ENCODE peak calls at places on chromosomes 3 and 15, in seven cellular contexts. One of them, this sample, is unnamed. For H3K27me3, the result is how much of the 10 kb centered on the place peaks cover.

GRCh38 chr3:10185804-10186762 is 21.4 kb downstream of the IRAK2 start:
- DNase-seq in naive thymus-derived CD4-positive, alpha-beta T cell: peak
- DNase-seq in neuronal stem cell: no peak
- DNase-seq in CD8-positive, alpha-beta memory T cell: no peak
- DNase-seq in GM23338: no peak
- DNase-seq in brain microvascular endothelial cell: no peak
- DNase-seq in CD8-positive, alpha-beta T cell: no peak
- DNase-seq in this sample: no peak

GRCh38 chr3:164401923-164402322 is 676.4 kb downstream of the SI start:
- DNase-seq in brain microvascular endothelial cell: no peak
- DNase-seq in neuronal stem cell: no peak
- DNase-seq in CD8-positive, alpha-beta memory T cell: no peak
- DNase-seq in GM23338: no peak
- DNase-seq in naive thymus-derived CD4-positive, alpha-beta T cell: no peak
- DNase-seq in CD8-positive, alpha-beta T cell: no peak
- DNase-seq in this sample: no peak

GRCh38 chr3:125058959-125059358 is 3.2 kb upstream of the HEG1 start:
- DNase-seq in neuronal stem cell: no peak
- DNase-seq in CD8-positive, alpha-beta T cell: no peak
- DNase-seq in GM23338: peak
- DNase-seq in brain microvascular endothelial cell: no peak
- DNase-seq in naive thymus-derived CD4-positive, alpha-beta T cell: no peak
- DNase-seq in CD8-positive, alpha-beta memory T cell: no peak
- DNase-seq in this sample: no peak

GRCh38 chr3:45571969-45572368 is 22.6 kb upstream of the LIMD1 start:
- DNase-seq in CD8-positive, alpha-beta T cell: no peak
- DNase-seq in CD8-positive, alpha-beta memory T cell: no peak
- DNase-seq in naive thymus-derived CD4-positive, alpha-beta T cell: no peak
- DNase-seq in neuronal stem cell: no peak
- DNase-seq in brain microvascular endothelial cell: no peak
- DNase-seq in GM23338: no peak
- DNase-seq in this sample: no peak

GRCh38 chr15:85854345-85855097 is 59.8 kb upstream of the KLHL25 start:
- DNase-seq in CD8-positive, alpha-beta T cell: peak
- DNase-seq in GM23338: peak
- DNase-seq in neuronal stem cell: peak
- DNase-seq in naive thymus-derived CD4-positive, alpha-beta T cell: peak
- DNase-seq in CD8-positive, alpha-beta memory T cell: peak
- DNase-seq in brain microvascular endothelial cell: peak
- DNase-seq in this sample: peak

GRCh38 chr3:23810342-23811116 is 4.8 kb downstream of the UBE2E1 start:
- DNase-seq in CD8-positive, alpha-beta T cell: peak
- DNase-seq in brain microvascular endothelial cell: no peak
- DNase-seq in GM23338: peak
- DNase-seq in CD8-positive, alpha-beta memory T cell: peak
- DNase-seq in naive thymus-derived CD4-positive, alpha-beta T cell: peak
- DNase-seq in neuronal stem cell: peak
- DNase-seq in this sample: peak

GRCh38 chr15:39079296-39079834 is 501.5 kb upstream of the THBS1 start:
- DNase-seq in neuronal stem cell: no peak
- DNase-seq in CD8-positive, alpha-beta T cell: no peak
- DNase-seq in CD8-positive, alpha-beta memory T cell: no peak
- DNase-seq in naive thymus-derived CD4-positive, alpha-beta T cell: no peak
- DNase-seq in brain microvascular endothelial cell: peak
- DNase-seq in GM23338: no peak
- DNase-seq in this sample: no peak

GRCh38 chr15:49300856-49301255 is 122.2 kb upstream of the FGF7 start:
- DNase-seq in CD8-positive, alpha-beta memory T cell: no peak
- DNase-seq in GM23338: no peak
- DNase-seq in naive thymus-derived CD4-positive, alpha-beta T cell: no peak
- DNase-seq in brain microvascular endothelial cell: no peak
- DNase-seq in CD8-positive, alpha-beta T cell: no peak
- DNase-seq in neuronal stem cell: no peak
- DNase-seq in this sample: no peak

GRCh38 chr3:174862666-174863065 is 3.5 kb downstream of the NAALADL2 start:
- DNase-seq in neuronal stem cell: no peak
- DNase-seq in naive thymus-derived CD4-positive, alpha-beta T cell: no peak
- DNase-seq in CD8-positive, alpha-beta memory T cell: no peak
- DNase-seq in brain microvascular endothelial cell: no peak
- DNase-seq in CD8-positive, alpha-beta T cell: no peak
- DNase-seq in GM23338: no peak
- DNase-seq in this sample: no peak

GRCh38 chr3:171772427-171773056 is 37.7 kb downstream of the PLD1 start:
- DNase-seq in CD8-positive, alpha-beta T cell: no peak
- DNase-seq in neuronal stem cell: peak
- DNase-seq in GM23338: peak
- DNase-seq in naive thymus-derived CD4-positive, alpha-beta T cell: peak
- DNase-seq in CD8-positive, alpha-beta memory T cell: peak
- DNase-seq in brain microvascular endothelial cell: peak
- DNase-seq in this sample: peak

GRCh38 chr3:64686446-64686908 is 1.3 kb downstream of the ADAMTS9 start:
- DNase-seq in GM23338: peak
- DNase-seq in CD8-positive, alpha-beta memory T cell: no peak
- DNase-seq in neuronal stem cell: peak
- DNase-seq in naive thymus-derived CD4-positive, alpha-beta T cell: no peak
- DNase-seq in brain microvascular endothelial cell: peak
- DNase-seq in CD8-positive, alpha-beta T cell: no peak
- DNase-seq in this sample: peak

GRCh38 chr3:12287727-12288465 is 974 bp upstream of the PPARG start:
- DNase-seq in neuronal stem cell: peak
- DNase-seq in GM23338: peak
- DNase-seq in naive thymus-derived CD4-positive, alpha-beta T cell: no peak
- DNase-seq in CD8-positive, alpha-beta memory T cell: no peak
- DNase-seq in CD8-positive, alpha-beta T cell: no peak
- DNase-seq in brain microvascular endothelial cell: no peak
- DNase-seq in this sample: peak

GRCh38 chr3:106837616-106838015 is 539.6 kb upstream of the CCDC54 start:
- DNase-seq in CD8-positive, alpha-beta memory T cell: no peak
- DNase-seq in brain microvascular endothelial cell: no peak
- DNase-seq in naive thymus-derived CD4-positive, alpha-beta T cell: no peak
- DNase-seq in neuronal stem cell: no peak
- DNase-seq in GM23338: no peak
- DNase-seq in CD8-positive, alpha-beta T cell: no peak
- DNase-seq in this sample: no peak

GRCh38 chr3:141487419-141488345 is 855 bp downstream of the RASA2 start:
- DNase-seq in GM23338: peak
- DNase-seq in CD8-positive, alpha-beta T cell: peak
- DNase-seq in neuronal stem cell: peak
- DNase-seq in naive thymus-derived CD4-positive, alpha-beta T cell: peak
- DNase-seq in CD8-positive, alpha-beta memory T cell: peak
- DNase-seq in brain microvascular endothelial cell: peak
- DNase-seq in this sample: peak

GRCh38 chr3:45188714-45189659 is 37.1 kb downstream of the TMEM158 start:
- DNase-seq in CD8-positive, alpha-beta memory T cell: no peak
- DNase-seq in naive thymus-derived CD4-positive, alpha-beta T cell: no peak
- DNase-seq in neuronal stem cell: no peak
- DNase-seq in GM23338: no peak
- DNase-seq in CD8-positive, alpha-beta T cell: no peak
- DNase-seq in brain microvascular endothelial cell: no peak
- DNase-seq in this sample: no peak

GRCh38 chr3:127036209-127037020 is 53.5 kb downstream of the PLXNA1 start:
- DNase-seq in neuronal stem cell: no peak
- DNase-seq in brain microvascular endothelial cell: no peak
- DNase-seq in GM23338: no peak
- DNase-seq in CD8-positive, alpha-beta memory T cell: no peak
- DNase-seq in naive thymus-derived CD4-positive, alpha-beta T cell: no peak
- DNase-seq in CD8-positive, alpha-beta T cell: no peak
- DNase-seq in this sample: no peak

GRCh38 chr15:33293619-33294309 is 17.0 kb upstream of the RYR3 start:
- DNase-seq in CD8-positive, alpha-beta memory T cell: no peak
- DNase-seq in neuronal stem cell: no peak
- DNase-seq in GM23338: peak
- DNase-seq in brain microvascular endothelial cell: peak
- DNase-seq in naive thymus-derived CD4-positive, alpha-beta T cell: no peak
- DNase-seq in CD8-positive, alpha-beta T cell: no peak
- DNase-seq in this sample: no peak

GRCh38 chr3:37183976-37184375 is 9.6 kb upstream of the LRRFIP2 start:
- DNase-seq in neuronal stem cell: no peak
- DNase-seq in CD8-positive, alpha-beta memory T cell: no peak
- DNase-seq in CD8-positive, alpha-beta T cell: no peak
- DNase-seq in GM23338: no peak
- DNase-seq in brain microvascular endothelial cell: no peak
- DNase-seq in naive thymus-derived CD4-positive, alpha-beta T cell: no peak
- DNase-seq in this sample: no peak

GRCh38 chr15:88736204-88736603 is 67.0 kb upstream of the ACAN start:
- DNase-seq in CD8-positive, alpha-beta T cell: no peak
- DNase-seq in naive thymus-derived CD4-positive, alpha-beta T cell: no peak
- DNase-seq in neuronal stem cell: no peak
- DNase-seq in GM23338: no peak
- DNase-seq in CD8-positive, alpha-beta memory T cell: no peak
- DNase-seq in brain microvascular endothelial cell: no peak
- DNase-seq in this sample: no peak

GRCh38 chr3:97883736-97884135 is 61.9 kb downstream of the CRYBG3 start:
- DNase-seq in CD8-positive, alpha-beta T cell: no peak
- DNase-seq in CD8-positive, alpha-beta memory T cell: no peak
- DNase-seq in naive thymus-derived CD4-positive, alpha-beta T cell: no peak
- DNase-seq in GM23338: no peak
- DNase-seq in neuronal stem cell: no peak
- DNase-seq in brain microvascular endothelial cell: no peak
- DNase-seq in this sample: no peak

GRCh38 chr3:190166948-190167347 is 46.3 kb upstream of the P3H2 start:
- DNase-seq in CD8-positive, alpha-beta T cell: no peak
- DNase-seq in brain microvascular endothelial cell: no peak
- DNase-seq in naive thymus-derived CD4-positive, alpha-beta T cell: no peak
- DNase-seq in neuronal stem cell: no peak
- DNase-seq in GM23338: no peak
- DNase-seq in CD8-positive, alpha-beta memory T cell: no peak
- DNase-seq in this sample: no peak

GRCh38 chr15:88658972-88659931 is 20.4 kb downstream of the ISG20 start:
- DNase-seq in naive thymus-derived CD4-positive, alpha-beta T cell: no peak
- DNase-seq in CD8-positive, alpha-beta T cell: no peak
- DNase-seq in neuronal stem cell: no peak
- DNase-seq in GM23338: no peak
- DNase-seq in CD8-positive, alpha-beta memory T cell: no peak
- DNase-seq in brain microvascular endothelial cell: peak
- DNase-seq in this sample: no peak

GRCh38 chr15:99566157-99566900 is 545 bp downstream of the MEF2A start:
- DNase-seq in GM23338: peak
- DNase-seq in CD8-positive, alpha-beta memory T cell: peak
- DNase-seq in naive thymus-derived CD4-positive, alpha-beta T cell: peak
- DNase-seq in neuronal stem cell: no peak
- DNase-seq in CD8-positive, alpha-beta T cell: no peak
- DNase-seq in brain microvascular endothelial cell: no peak
- DNase-seq in this sample: peak

GRCh38 chr3:10702961-10703740 is 112.9 kb upstream of the SLC6A11 start:
- DNase-seq in CD8-positive, alpha-beta memory T cell: no peak
- DNase-seq in CD8-positive, alpha-beta T cell: no peak
- DNase-seq in neuronal stem cell: peak
- DNase-seq in brain microvascular endothelial cell: no peak
- DNase-seq in naive thymus-derived CD4-positive, alpha-beta T cell: no peak
- DNase-seq in GM23338: peak
- DNase-seq in this sample: peak

GRCh38 chr3:9123849-9124248 is 125.6 kb downstream of the SRGAP3 start:
- DNase-seq in neuronal stem cell: no peak
- DNase-seq in GM23338: no peak
- DNase-seq in naive thymus-derived CD4-positive, alpha-beta T cell: no peak
- DNase-seq in brain microvascular endothelial cell: no peak
- DNase-seq in CD8-positive, alpha-beta memory T cell: no peak
- DNase-seq in CD8-positive, alpha-beta T cell: no peak
- DNase-seq in this sample: no peak

GRCh38 chr3:192864943-192865342 is 52.7 kb downstream of the MB21D2 start:
- DNase-seq in brain microvascular endothelial cell: no peak
- DNase-seq in GM23338: no peak
- DNase-seq in naive thymus-derived CD4-positive, alpha-beta T cell: no peak
- DNase-seq in CD8-positive, alpha-beta T cell: no peak
- DNase-seq in neuronal stem cell: no peak
- DNase-seq in CD8-positive, alpha-beta memory T cell: no peak
- DNase-seq in this sample: no peak

GRCh38 chr15:27468151-27468556 is 497.2 kb downstream of the GABRG3 start:
- DNase-seq in GM23338: no peak
- DNase-seq in CD8-positive, alpha-beta T cell: no peak
- DNase-seq in brain microvascular endothelial cell: no peak
- DNase-seq in CD8-positive, alpha-beta memory T cell: no peak
- DNase-seq in naive thymus-derived CD4-positive, alpha-beta T cell: no peak
- DNase-seq in neuronal stem cell: no peak
- DNase-seq in this sample: no peak

GRCh38 chr3:30307548-30307947 is 298.9 kb upstream of the TGFBR2 start:
- DNase-seq in CD8-positive, alpha-beta memory T cell: no peak
- DNase-seq in CD8-positive, alpha-beta T cell: no peak
- DNase-seq in naive thymus-derived CD4-positive, alpha-beta T cell: no peak
- DNase-seq in GM23338: no peak
- DNase-seq in brain microvascular endothelial cell: no peak
- DNase-seq in neuronal stem cell: no peak
- DNase-seq in this sample: no peak
- H3K27me3 ChIP-seq in CD8-positive, alpha-beta memory T cell: under half
- H3K27me3 ChIP-seq in CD8-positive, alpha-beta T cell: under half
- H3K27me3 ChIP-seq in naive thymus-derived CD4-positive, alpha-beta T cell: under half
- H3K27me3 ChIP-seq in GM23338: under half
- H3K27me3 ChIP-seq in brain microvascular endothelial cell: under half
- H3K27me3 ChIP-seq in neuronal stem cell: under half
- H3K27me3 ChIP-seq in this sample: under half

GRCh38 chr3:132064114-132064513 is 29.3 kb upstream of the CPNE4 start:
- DNase-seq in GM23338: peak
- DNase-seq in naive thymus-derived CD4-positive, alpha-beta T cell: no peak
- DNase-seq in CD8-positive, alpha-beta T cell: no peak
- DNase-seq in brain microvascular endothelial cell: no peak
- DNase-seq in neuronal stem cell: peak
- DNase-seq in CD8-positive, alpha-beta memory T cell: no peak
- DNase-seq in this sample: peak
- H3K4me3 ChIP-seq in GM23338: no peak
- H3K4me3 ChIP-seq in naive thymus-derived CD4-positive, alpha-beta T cell: no peak
- H3K4me3 ChIP-seq in CD8-positive, alpha-beta T cell: no peak
- H3K4me3 ChIP-seq in brain microvascular endothelial cell: no peak
- H3K4me3 ChIP-seq in neuronal stem cell: no peak
- H3K4me3 ChIP-seq in CD8-positive, alpha-beta memory T cell: no peak
- H3K4me3 ChIP-seq in this sample: no peak

DNA sequence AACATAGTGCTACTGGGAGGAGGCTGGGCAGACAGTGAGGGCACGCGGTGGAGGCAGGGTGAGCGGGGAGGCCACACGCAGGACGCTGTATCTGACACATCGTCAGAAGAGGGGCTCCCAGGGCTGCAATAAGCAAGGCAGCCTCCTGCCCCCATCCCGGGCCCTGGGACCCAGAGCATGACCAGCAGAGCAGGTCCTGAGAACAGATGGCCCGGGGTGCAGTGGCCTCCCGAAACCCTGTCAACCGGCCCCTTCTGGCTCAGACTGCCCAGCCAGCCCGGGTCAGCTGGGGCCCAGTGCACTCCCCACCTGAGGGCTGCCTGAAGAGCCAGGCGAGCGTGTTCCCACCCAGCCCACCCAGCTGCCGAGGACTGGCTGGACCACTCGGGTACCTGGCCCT is 37.4 kb downstream of the DNAJB8 start:
- DNase-seq in CD8-positive, alpha-beta memory T cell: no peak
- DNase-seq in CD8-positive, alpha-beta T cell: no peak
- DNase-seq in naive thymus-derived CD4-positive, alpha-beta T cell: no peak
- DNase-seq in brain microvascular endothelial cell: no peak
- DNase-seq in GM23338: no peak
- DNase-seq in neuronal stem cell: no peak
- DNase-seq in this sample: peak
- H3K27me3 ChIP-seq in CD8-positive, alpha-beta memory T cell: under half
- H3K27me3 ChIP-seq in CD8-positive, alpha-beta T cell: under half
- H3K27me3 ChIP-seq in naive thymus-derived CD4-positive, alpha-beta T cell: under half
- H3K27me3 ChIP-seq in brain microvascular endothelial cell: under half
- H3K27me3 ChIP-seq in GM23338: half or more
- H3K27me3 ChIP-seq in neuronal stem cell: half or more
- H3K27me3 ChIP-seq in this sample: half or more

DNA sequence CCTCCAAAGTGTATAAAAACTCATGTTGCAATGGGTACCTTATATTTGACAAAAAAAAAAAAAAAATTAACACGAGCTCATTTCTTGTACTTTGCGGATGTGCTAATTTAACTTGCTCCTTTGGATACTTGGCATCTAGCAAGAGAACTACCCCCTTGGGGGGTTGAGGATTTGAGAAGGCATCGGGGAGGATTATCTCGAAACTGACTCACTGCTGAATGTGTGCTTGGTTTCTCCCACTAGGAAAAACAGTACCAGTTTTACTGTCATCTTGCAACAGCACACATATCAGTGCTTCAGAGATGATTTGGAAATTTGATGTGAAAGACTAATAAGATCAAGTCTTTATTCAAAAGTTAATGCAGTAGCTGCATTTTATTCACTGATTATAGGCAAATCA is 886 bp downstream of the EXOG start:
- DNase-seq in neuronal stem cell: no peak
- DNase-seq in naive thymus-derived CD4-positive, alpha-beta T cell: no peak
- DNase-seq in brain microvascular endothelial cell: no peak
- DNase-seq in GM23338: no peak
- DNase-seq in CD8-positive, alpha-beta memory T cell: no peak
- DNase-seq in CD8-positive, alpha-beta T cell: no peak
- DNase-seq in this sample: peak
- H3K4me3 ChIP-seq in neuronal stem cell: peak
- H3K4me3 ChIP-seq in naive thymus-derived CD4-positive, alpha-beta T cell: peak
- H3K4me3 ChIP-seq in brain microvascular endothelial cell: peak
- H3K4me3 ChIP-seq in GM23338: peak
- H3K4me3 ChIP-seq in CD8-positive, alpha-beta memory T cell: peak
- H3K4me3 ChIP-seq in CD8-positive, alpha-beta T cell: peak
- H3K4me3 ChIP-seq in this sample: peak